ENCODE peak calls at places on chromosomes 1 and 21, in seven cellular contexts. S is GDM1; A is NCI-H460; H is NCI-H2107; C is endothelial cell; G is activated T-helper 1 cell treated with anti-CD3 and anti-CD28 coated beads, Interleukin-2, amount 50 U/mL, for 16 hours; O is effector memory CD4-positive, alpha-beta T cell. N is an unnamed sample.
A peak's percentile ranks its signal among the peaks of the same experiment; 100 is the strongest.

GRCh38 chr1:155226188-155226909 is 17.9 kb downstream of the MTX1 start:
- DNase-seq in G (peak; percentile 73), A (peak; percentile 80), H (peak; percentile 70), C (peak; percentile 71), O (peak; percentile 70), S (peak; percentile 77), N (peak; percentile 67)

GRCh38 chr1:53047737-53048344 is 14.2 kb upstream of the PODN start:
- DNase-seq in A (no peak), G (no peak), O (no peak), C (no peak), H (peak; percentile 53), S (no peak), N (no peak)

GRCh38 chr1:52142220-52143153 is 598 bp downstream of the ZFYVE9 start:
- DNase-seq in A (no peak), H (peak; percentile 21), G (no peak), C (peak; percentile 38), S (peak; percentile 48), O (no peak), N (peak; percentile 71)

GRCh38 chr1:221366495-221367095 is 375.3 kb downstream of the DUSP10 start:
- DNase-seq in A (no peak), C (no peak), G (no peak), S (no peak), H (no peak), O (no peak), N (no peak)

GRCh38 chr1:214658785-214659184 is 55.8 kb downstream of the CENPF start:
- DNase-seq in G (no peak), S (no peak), H (no peak), C (peak; percentile 41), A (peak; percentile 56), O (no peak), N (no peak)

GRCh38 chr1:109185990-109186703 is 27.6 kb upstream of the SARS1 start:
- DNase-seq in A (no peak), O (no peak), C (no peak), H (peak; percentile 35), G (no peak), S (no peak), N (no peak)

GRCh38 chr1:200906491-200906890 is 11.8 kb downstream of the INAVA start:
- DNase-seq in A (no peak), H (no peak), S (no peak), G (no peak), O (no peak), C (no peak), N (no peak)

GRCh38 chr1:41682845-41683630 is 198.6 kb upstream of the EDN2 start:
- DNase-seq in C (no peak), S (no peak), A (no peak), H (no peak), O (no peak), G (no peak), N (no peak)

GRCh38 chr1:917466-918091 is 6.1 kb upstream of the SAMD11 start:
- DNase-seq in A (no peak), O (no peak), H (no peak), S (no peak), G (no peak), C (no peak), N (no peak)

GRCh38 chr1:7705048-7705907 is 65.8 kb upstream of the VAMP3 start:
- DNase-seq in S (no peak), O (no peak), A (no peak), C (peak; percentile 18), H (no peak), G (no peak), N (no peak)

GRCh38 chr1:6889875-6890480 is 104.7 kb downstream of the CAMTA1 start:
- DNase-seq in C (peak; percentile 57), G (no peak), O (no peak), S (peak; percentile 33), H (no peak), A (peak; percentile 53), N (no peak)

GRCh38 chr1:20233394-20233793 is 47.1 kb upstream of the PLA2G2C start:
- DNase-seq in C (no peak), S (no peak), G (no peak), H (no peak), O (no peak), A (no peak), N (peak; percentile 12)

GRCh38 chr21:39686636-39687035 is 58.3 kb upstream of the IGSF5 start:
- DNase-seq in H (no peak), O (no peak), C (no peak), A (no peak), S (no peak), G (no peak), N (no peak)

GRCh38 chr1:9101510-9102146 is 27.3 kb downstream of the GPR157 start:
- DNase-seq in G (no peak), S (peak; percentile 52), H (no peak), A (peak; percentile 40), O (no peak), C (peak; percentile 56), N (no peak)

GRCh38 chr1:1436634-1437032 is 1.1 kb downstream of the VWA1 start:
- DNase-seq in S (no peak), C (no peak), A (no peak), H (no peak), G (no peak), O (no peak), N (no peak)

GRCh38 chr21:37060296-37060695 is 12.6 kb downstream of the PIGP start:
- DNase-seq in A (peak; percentile 79), G (no peak), O (no peak), H (peak; percentile 95), C (no peak), S (no peak), N (no peak)

GRCh38 chr1:16999863-17000262 is 11.9 kb downstream of the ATP13A2 start:
- DNase-seq in G (no peak), A (no peak), O (no peak), H (no peak), C (no peak), S (no peak), N (no peak)

GRCh38 chr1:14782741-14783591 is 184.5 kb downstream of the KAZN start:
- DNase-seq in G (no peak), O (no peak), C (no peak), H (no peak), A (no peak), S (no peak), N (no peak)

GRCh38 chr1:219724440-219724839 is 111.5 kb upstream of the ZC3H11B start:
- DNase-seq in H (no peak), S (no peak), O (no peak), G (no peak), C (no peak), A (no peak), N (no peak)

GRCh38 chr1:12488666-12489354 is 129.2 kb downstream of the DHRS3 start:
- DNase-seq in A (peak; percentile 79), G (no peak), O (no peak), H (no peak), C (no peak), S (no peak), N (no peak)